ENCODE peak calls at places on chromosome 2, in four cellular contexts. K is CD4-positive, alpha-beta T cell; G is uterus; J is A549. C is an unnamed sample.

GRCh38 chr2:232085179-232085578 is 123.7 kb downstream of the DIS3L2 start:
- DNase-seq in K (no peak), G (no peak), J (no peak), C (no peak)

GRCh38 chr2:123953848-123954247 is 71.2 kb upstream of the CNTNAP5 start:
- DNase-seq in K (no peak), G (no peak), J (no peak), C (no peak)

GRCh38 chr2:44722002-44722625 is 219.4 kb upstream of the SIX3 start:
- DNase-seq in K (no peak), G (no peak), J (no peak), C (no peak)

GRCh38 chr2:150126839-150127238 is 360.6 kb downstream of the RND3 start:
- DNase-seq in K (no peak), G (no peak), J (no peak), C (no peak)

GRCh38 chr2:203893386-203893785 is 25.8 kb downstream of the CTLA4 start:
- DNase-seq in K (no peak), G (peak; percentile 31), J (no peak), C (no peak)

GRCh38 chr2:218853766-218854165 is 5.8 kb upstream of the WNT6 start:
- DNase-seq in K (peak; percentile 31), G (no peak), J (peak; percentile 29), C (no peak)

GRCh38 chr2:49753344-49753930 is 599.1 kb upstream of the FSHR start:
- DNase-seq in K (no peak), G (no peak), J (no peak), C (no peak)

GRCh38 chr2:217854684-217855083 is 148.1 kb downstream of the TNS1 start:
- DNase-seq in K (no peak), G (no peak), J (no peak), C (no peak)

GRCh38 chr2:98383166-98383565 is 36.9 kb downstream of the CNGA3 start:
- DNase-seq in K (no peak), G (no peak), J (no peak), C (no peak)

GRCh38 chr2:29187926-29188325 is 72.7 kb downstream of the CLIP4 start:
- DNase-seq in K (no peak), G (no peak), J (no peak), C (no peak)

GRCh38 chr2:232377319-232377718 is 1.2 kb upstream of the ALPP start:
- DNase-seq in K (no peak), G (no peak), J (no peak), C (no peak)

GRCh38 chr2:112433932-112434730 is 686 bp upstream of the RGPD8 start:
- DNase-seq in K (no peak), G (peak; percentile 18), J (no peak), C (no peak)

DNA sequence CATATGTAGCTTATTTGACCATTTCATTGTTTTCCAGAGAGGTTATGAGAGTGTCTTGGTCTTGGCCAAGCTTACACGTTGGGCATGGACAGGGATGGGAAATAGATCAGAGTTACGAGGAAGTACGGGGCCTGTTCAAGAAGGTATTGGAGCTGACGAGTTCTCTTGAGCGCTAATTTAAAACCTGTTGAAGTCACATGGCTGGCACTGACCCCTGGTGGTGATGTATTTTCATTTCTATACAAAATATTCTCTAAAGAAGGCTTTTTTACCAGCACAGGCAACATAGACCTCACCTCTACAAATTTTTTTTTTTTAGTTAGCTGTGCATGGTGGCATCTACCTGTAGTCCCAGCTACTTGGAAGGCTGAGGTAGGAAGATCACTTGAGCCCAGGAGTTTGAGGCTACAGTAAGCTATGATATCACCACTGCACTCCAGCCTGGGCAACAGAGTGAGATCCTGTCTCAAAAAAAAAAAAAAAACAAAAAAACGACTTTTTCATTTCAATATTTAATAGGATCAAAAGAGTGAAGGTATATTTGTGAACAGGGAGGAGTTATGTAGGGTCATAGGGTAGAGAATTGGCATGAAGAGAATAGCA is 19.6 kb downstream of the UGP2 start:
- DNase-seq in K (peak; percentile 58), G (peak; percentile 51), J (peak; percentile 77), C (no peak)
- TF ChIP-seq CTCF in K (peak; percentile 70), G (peak; percentile 63), J (peak; percentile 88), C (peak; percentile 62)

DNA sequence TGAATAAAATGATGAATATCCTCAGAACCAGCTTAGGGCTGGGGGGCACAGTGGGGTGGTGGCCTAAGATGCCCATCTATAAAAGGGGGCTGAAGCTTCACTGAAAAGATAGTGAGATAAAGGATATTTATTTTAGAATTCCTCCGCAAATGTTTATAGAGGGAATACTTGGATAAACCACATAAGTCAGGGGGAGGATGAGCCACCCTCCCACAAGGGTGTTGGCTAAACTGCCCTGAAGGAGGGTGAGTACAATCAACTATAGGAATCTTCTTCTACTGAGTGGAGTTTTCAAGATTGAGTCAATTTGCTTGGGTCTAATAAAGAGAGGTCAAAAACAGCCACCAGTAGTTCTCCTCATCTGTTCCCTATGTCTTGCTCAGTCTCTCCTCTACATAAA is 114.5 kb upstream of the TANK start:
- DNase-seq in K (no peak), G (no peak), J (no peak), C (no peak)
- TF ChIP-seq CTCF in K (no peak), G (no peak), J (no peak), C (no peak)

DNA sequence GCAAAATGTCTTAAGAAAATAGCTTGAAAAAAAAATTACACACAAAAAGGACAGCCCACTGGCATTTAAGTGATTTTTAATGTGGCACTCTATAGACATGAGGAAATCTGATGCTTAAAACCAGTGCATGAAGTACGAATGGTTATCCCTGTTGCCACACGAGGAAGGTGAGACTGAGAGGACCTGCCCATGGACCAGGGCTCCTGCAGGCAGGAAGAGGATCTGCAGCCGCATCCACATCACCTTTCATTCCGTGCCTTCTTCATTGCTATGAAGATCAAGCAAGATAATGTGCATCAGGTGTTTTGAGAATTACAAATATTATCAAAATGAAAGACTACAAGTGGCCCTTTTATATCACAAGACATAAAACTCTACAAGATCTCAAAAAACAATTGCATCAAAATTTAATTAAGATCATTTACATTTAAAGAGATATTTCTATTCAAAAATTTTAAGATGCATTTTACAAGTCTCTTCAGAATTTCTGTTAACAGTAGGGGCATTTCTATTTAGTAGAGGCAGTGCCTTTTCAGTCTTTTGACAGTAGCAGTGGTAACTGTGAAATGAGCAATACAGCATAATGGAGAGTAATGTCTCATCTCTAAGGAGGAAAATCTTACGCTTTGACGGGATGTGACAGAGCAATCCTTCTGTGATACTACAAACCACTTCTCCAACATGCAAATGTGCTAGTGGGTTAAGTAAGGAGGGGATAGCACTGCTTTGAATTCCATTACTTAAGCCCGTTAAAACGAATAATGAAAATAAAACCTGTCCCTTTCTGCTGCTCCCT is 83.4 kb downstream of the SLC5A7 start:
- DNase-seq in K (no peak), G (no peak), J (peak; percentile 23), C (no peak)
- TF ChIP-seq CTCF in K (no peak), G (no peak), J (no peak), C (peak; percentile 21)

GRCh38 chr2:167334343-167334742 is 446.1 kb downstream of the XIRP2 start:
- DNase-seq in K (no peak), G (no peak), J (no peak), C (no peak)

GRCh38 chr2:167332358-167332757 is 444.1 kb downstream of the XIRP2 start:
- DNase-seq in K (no peak), G (no peak), J (no peak), C (no peak)

GRCh38 chr2:167335627-167336026 is 447.3 kb downstream of the XIRP2 start:
- DNase-seq in K (no peak), G (no peak), J (no peak), C (no peak)

GRCh38 chr2:167333245-167333644 is 445.0 kb downstream of the XIRP2 start:
- DNase-seq in K (no peak), G (no peak), J (no peak), C (no peak)

GRCh38 chr2:167331636-167332232 is 443.5 kb downstream of the XIRP2 start:
- DNase-seq in K (no peak), G (no peak), J (peak; percentile 11), C (no peak)
- TF ChIP-seq CTCF in K (no peak), G (no peak), J (no peak), C (no peak)